ENCODE peak calls at places on chromosomes 6 and 20, in seven cellular contexts. U, Q, Y, H, F, T and W are unnamed samples.

GRCh38 chr20:60224914-60225313 is 266.7 kb downstream of the CDH26 start:
- DNase-seq in U (peak; percentile 45), Q (peak; percentile 33), Y (peak; percentile 41), H (peak; percentile 23), F (no peak), T (no peak), W (peak; percentile 47)

GRCh38 chr6:25007269-25007699 is 71.5 kb upstream of the RIPOR2 start:
- DNase-seq in U (no peak), Q (no peak), Y (no peak), H (no peak), F (no peak), T (no peak), W (peak; percentile 47)

GRCh38 chr20:1700990-1701389 is 43.4 kb upstream of the SIRPG start:
- DNase-seq in U (no peak), Q (peak; percentile 54), Y (no peak), H (no peak), F (no peak), T (no peak), W (no peak)

GRCh38 chr20:48178607-48179006 is 393.3 kb upstream of the SULF2 start:
- DNase-seq in U (peak; percentile 59), Q (no peak), Y (no peak), H (no peak), F (no peak), T (no peak), W (no peak)

GRCh38 chr6:72322778-72323177 is 299.1 kb upstream of the KCNQ5 start:
- DNase-seq in U (no peak), Q (no peak), Y (no peak), H (no peak), F (no peak), T (no peak), W (no peak)

GRCh38 chr6:111258615-111259088 is 171.3 kb downstream of the SLC16A10 start:
- DNase-seq in U (no peak), Q (peak; percentile 3), Y (no peak), H (no peak), F (no peak), T (no peak), W (peak; percentile 57)

GRCh38 chr20:2468581-2469407 is 1.8 kb downstream of the SNRPB start:
- DNase-seq in U (no peak), Q (no peak), Y (no peak), H (no peak), F (no peak), T (no peak), W (peak; percentile 52)

GRCh38 chr20:54364919-54365318 is 110.5 kb upstream of the DOK5 start:
- DNase-seq in U (no peak), Q (no peak), Y (no peak), H (no peak), F (no peak), T (no peak), W (no peak)

GRCh38 chr20:47370850-47371782 is 14.6 kb upstream of the ZMYND8 start:
- DNase-seq in U (peak; percentile 81), Q (peak; percentile 26), Y (no peak), H (no peak), F (no peak), T (no peak), W (no peak)

GRCh38 chr6:134358320-134358719 is 40.4 kb upstream of the SGK1 start:
- DNase-seq in U (no peak), Q (no peak), Y (no peak), H (peak; percentile 24), F (no peak), T (peak; percentile 90), W (peak; percentile 66)

GRCh38 chr6:34414999-34415858 is 10.6 kb downstream of the RPS10 start:
- DNase-seq in U (peak; percentile 33), Q (peak; percentile 72), Y (peak; percentile 69), H (peak; percentile 81), F (peak; percentile 38), T (peak; percentile 60), W (peak; percentile 79)

GRCh38 chr6:90387826-90388225 is 91.2 kb upstream of the BACH2 start:
- DNase-seq in U (no peak), Q (no peak), Y (peak; percentile 57), H (no peak), F (no peak), T (no peak), W (no peak)

GRCh38 chr20:63567382-63568169 is 6.5 kb downstream of the HELZ2 start:
- DNase-seq in U (no peak), Q (no peak), Y (peak; percentile 30), H (no peak), F (no peak), T (no peak), W (no peak)

GRCh38 chr6:80872194-80872950 is 765.9 kb downstream of the BCKDHB start:
- DNase-seq in U (no peak), Q (no peak), Y (no peak), H (no peak), F (no peak), T (no peak), W (peak; percentile 25)

DNA sequence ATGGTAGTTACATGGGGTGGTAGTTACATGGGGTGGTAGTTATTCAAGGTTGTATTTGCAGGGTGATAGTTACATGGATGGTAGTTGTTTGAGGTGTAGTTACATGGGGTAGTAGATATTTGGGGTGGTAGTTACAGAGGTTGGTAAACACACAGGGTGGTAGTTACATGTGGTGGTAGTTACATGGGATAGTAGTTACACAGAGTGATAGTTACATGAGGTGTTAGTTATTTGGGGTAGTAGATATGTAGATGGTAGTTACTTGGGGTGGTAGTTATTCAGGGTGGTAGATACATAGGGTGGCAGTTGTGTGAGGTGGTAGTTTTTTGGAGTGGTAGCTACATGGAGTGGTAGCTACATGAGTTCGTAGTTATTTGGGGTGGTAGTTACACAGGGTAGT is 221.3 kb upstream of the CST7 start:
- DNase-seq in U (no peak), Q (no peak), Y (no peak), H (no peak), F (no peak), T (no peak), W (no peak)
- H3K9me2 ChIP-seq in U (no peaks in the 10 kb centered on the region), Q (no peaks in the 10 kb centered on the region), Y (no peaks in the 10 kb centered on the region), H (no peaks in the 10 kb centered on the region), F (no peaks in the 10 kb centered on the region), T (no peaks in the 10 kb centered on the region), W (no peaks in the 10 kb centered on the region)

GRCh38 chr6:15368873-15369272 is 123.0 kb downstream of the JARID2 start:
- DNase-seq in U (no peak), Q (no peak), Y (no peak), H (no peak), F (no peak), T (no peak), W (no peak)
- H4K20me1 ChIP-seq in U (peaks cover 98% of the 10 kb centered on the region), Q (peaks cover 7% of the 10 kb centered on the region), Y (peaks cover 21% of the 10 kb centered on the region), H (peaks cover 40% of the 10 kb centered on the region), F (no peaks in the 10 kb centered on the region), T (peaks cover 46% of the 10 kb centered on the region), W (peaks cover 3% of the 10 kb centered on the region)

GRCh38 chr6:46407785-46408530 is 83.3 kb downstream of the RCAN2 start:
- DNase-seq in U (no peak), Q (no peak), Y (no peak), H (no peak), F (no peak), T (no peak), W (no peak)
- H2AFZ ChIP-seq in U (no peak overlapping the region), Q (no peak overlapping the region), Y (no peak overlapping the region), H (no peak overlapping the region), F (no peak overlapping the region), T (no peak overlapping the region), W (no peak overlapping the region)

GRCh38 chr6:89258912-89259311 is 41.8 kb upstream of the GABRR1 start:
- DNase-seq in U (no peak), Q (no peak), Y (peak; percentile 49), H (no peak), F (no peak), T (no peak), W (no peak)

GRCh38 chr6:89257781-89258180 is 40.6 kb upstream of the GABRR1 start:
- DNase-seq in U (no peak), Q (no peak), Y (no peak), H (no peak), F (no peak), T (no peak), W (no peak)

GRCh38 chr6:89257346-89257745 is 40.2 kb upstream of the GABRR1 start:
- DNase-seq in U (no peak), Q (no peak), Y (no peak), H (no peak), F (no peak), T (no peak), W (no peak)

GRCh38 chr6:89260832-89261231 is 43.7 kb upstream of the GABRR1 start:
- DNase-seq in U (no peak), Q (no peak), Y (peak; percentile 43), H (peak; percentile 60), F (no peak), T (no peak), W (peak; percentile 12)

GRCh38 chr6:89260310-89260709 is 43.2 kb upstream of the GABRR1 start:
- DNase-seq in U (no peak), Q (no peak), Y (peak; percentile 50), H (no peak), F (no peak), T (no peak), W (no peak)
- H3K9me2 ChIP-seq in U (no peaks in the 10 kb centered on the region), Q (no peaks in the 10 kb centered on the region), Y (no peaks in the 10 kb centered on the region), H (no peaks in the 10 kb centered on the region), F (no peaks in the 10 kb centered on the region), T (no peaks in the 10 kb centered on the region), W (no peaks in the 10 kb centered on the region)